ENCODE peak calls at places on chromosomes 11 and 22, in six cellular contexts. One of them, this sample, is unnamed.

GRCh38 chr11:19777342-19778102 is 64.9 kb downstream of the NAV2 start:
- DNase-seq in B cell: peak
- DNase-seq in kidney: no peak
- DNase-seq in activated B cell treated with CpG ODN at 0.5 μM for 24 hours: peak
- DNase-seq in body of pancreas: peak
- DNase-seq in CD8-positive, alpha-beta T cell: no peak
- DNase-seq in this sample: no peak

GRCh38 chr11:28566643-28567042 is 458.5 kb downstream of the METTL15 start:
- DNase-seq in B cell: no peak
- DNase-seq in kidney: peak
- DNase-seq in activated B cell treated with CpG ODN at 0.5 μM for 24 hours: no peak
- DNase-seq in body of pancreas: peak
- DNase-seq in CD8-positive, alpha-beta T cell: no peak
- DNase-seq in this sample: peak

GRCh38 chr11:64203421-64204079 is 3.0 kb upstream of the FERMT3 start:
- DNase-seq in B cell: no peak
- DNase-seq in kidney: no peak
- DNase-seq in activated B cell treated with CpG ODN at 0.5 μM for 24 hours: no peak
- DNase-seq in body of pancreas: no peak
- DNase-seq in CD8-positive, alpha-beta T cell: no peak
- DNase-seq in this sample: no peak

GRCh38 chr11:116916052-116916451 is 78.6 kb upstream of the APOA1 start:
- DNase-seq in B cell: no peak
- DNase-seq in kidney: no peak
- DNase-seq in activated B cell treated with CpG ODN at 0.5 μM for 24 hours: no peak
- DNase-seq in body of pancreas: no peak
- DNase-seq in CD8-positive, alpha-beta T cell: no peak
- DNase-seq in this sample: no peak

GRCh38 chr11:81869337-81870065 is 864.2 kb downstream of the FAM181B start:
- DNase-seq in B cell: peak
- DNase-seq in kidney: no peak
- DNase-seq in activated B cell treated with CpG ODN at 0.5 μM for 24 hours: peak
- DNase-seq in body of pancreas: no peak
- DNase-seq in CD8-positive, alpha-beta T cell: peak
- DNase-seq in this sample: no peak

GRCh38 chr11:64219755-64220154 is 6.2 kb downstream of the TRPT1 start:
- DNase-seq in B cell: no peak
- DNase-seq in kidney: no peak
- DNase-seq in activated B cell treated with CpG ODN at 0.5 μM for 24 hours: no peak
- DNase-seq in body of pancreas: no peak
- DNase-seq in CD8-positive, alpha-beta T cell: no peak
- DNase-seq in this sample: no peak

GRCh38 chr11:565921-566509 is 5.2 kb downstream of the RASSF7 start:
- DNase-seq in B cell: no peak
- DNase-seq in kidney: peak
- DNase-seq in activated B cell treated with CpG ODN at 0.5 μM for 24 hours: no peak
- DNase-seq in body of pancreas: no peak
- DNase-seq in CD8-positive, alpha-beta T cell: no peak
- DNase-seq in this sample: no peak

GRCh38 chr22:24225044-24225601 is 19.8 kb downstream of the GGT5 start:
- DNase-seq in B cell: no peak
- DNase-seq in kidney: peak
- DNase-seq in activated B cell treated with CpG ODN at 0.5 μM for 24 hours: no peak
- DNase-seq in body of pancreas: no peak
- DNase-seq in CD8-positive, alpha-beta T cell: no peak
- DNase-seq in this sample: no peak

GRCh38 chr11:64866173-64866491 is 12.3 kb downstream of the EHD1 start:
- DNase-seq in B cell: no peak
- DNase-seq in kidney: no peak
- DNase-seq in activated B cell treated with CpG ODN at 0.5 μM for 24 hours: no peak
- DNase-seq in body of pancreas: no peak
- DNase-seq in CD8-positive, alpha-beta T cell: no peak
- DNase-seq in this sample: no peak

GRCh38 chr11:47162426-47162825 is 14.3 kb downstream of the ARFGAP2 start:
- DNase-seq in B cell: no peak
- DNase-seq in kidney: no peak
- DNase-seq in activated B cell treated with CpG ODN at 0.5 μM for 24 hours: no peak
- DNase-seq in body of pancreas: no peak
- DNase-seq in CD8-positive, alpha-beta T cell: no peak
- DNase-seq in this sample: no peak

GRCh38 chr11:81222491-81222890 is 1511.2 kb downstream of the FAM181B start:
- DNase-seq in B cell: no peak
- DNase-seq in kidney: no peak
- DNase-seq in activated B cell treated with CpG ODN at 0.5 μM for 24 hours: no peak
- DNase-seq in body of pancreas: no peak
- DNase-seq in CD8-positive, alpha-beta T cell: no peak
- DNase-seq in this sample: no peak

GRCh38 chr11:106457727-106458126 is 380.3 kb downstream of the AASDHPPT start:
- DNase-seq in B cell: no peak
- DNase-seq in kidney: no peak
- DNase-seq in activated B cell treated with CpG ODN at 0.5 μM for 24 hours: no peak
- DNase-seq in body of pancreas: no peak
- DNase-seq in CD8-positive, alpha-beta T cell: no peak
- DNase-seq in this sample: no peak

GRCh38 chr11:57480409-57481137 is 20.2 kb downstream of the RTN4RL2 start:
- DNase-seq in B cell: peak
- DNase-seq in kidney: peak
- DNase-seq in activated B cell treated with CpG ODN at 0.5 μM for 24 hours: peak
- DNase-seq in body of pancreas: peak
- DNase-seq in CD8-positive, alpha-beta T cell: peak
- DNase-seq in this sample: no peak

GRCh38 chr11:18013790-18014507 is 1.1 kb upstream of the SERGEF start:
- DNase-seq in B cell: peak
- DNase-seq in kidney: peak
- DNase-seq in activated B cell treated with CpG ODN at 0.5 μM for 24 hours: no peak
- DNase-seq in body of pancreas: peak
- DNase-seq in CD8-positive, alpha-beta T cell: peak
- DNase-seq in this sample: no peak

GRCh38 chr11:29293825-29294224 is 723.0 kb downstream of the KCNA4 start:
- DNase-seq in B cell: no peak
- DNase-seq in kidney: no peak
- DNase-seq in activated B cell treated with CpG ODN at 0.5 μM for 24 hours: no peak
- DNase-seq in body of pancreas: no peak
- DNase-seq in CD8-positive, alpha-beta T cell: no peak
- DNase-seq in this sample: no peak

GRCh38 chr22:48737461-48738203 is 1090.0 kb downstream of the BRD1 start:
- DNase-seq in B cell: no peak
- DNase-seq in kidney: peak
- DNase-seq in activated B cell treated with CpG ODN at 0.5 μM for 24 hours: no peak
- DNase-seq in body of pancreas: no peak
- DNase-seq in CD8-positive, alpha-beta T cell: no peak
- DNase-seq in this sample: no peak

GRCh38 chr11:62646825-62647608 is 604 bp upstream of the GANAB start:
- DNase-seq in B cell: no peak
- DNase-seq in kidney: peak
- DNase-seq in activated B cell treated with CpG ODN at 0.5 μM for 24 hours: no peak
- DNase-seq in body of pancreas: peak
- DNase-seq in CD8-positive, alpha-beta T cell: no peak
- DNase-seq in this sample: no peak

GRCh38 chr11:45334410-45334809 is 48.3 kb upstream of the SYT13 start:
- DNase-seq in B cell: no peak
- DNase-seq in kidney: no peak
- DNase-seq in activated B cell treated with CpG ODN at 0.5 μM for 24 hours: no peak
- DNase-seq in body of pancreas: no peak
- DNase-seq in CD8-positive, alpha-beta T cell: no peak
- DNase-seq in this sample: peak

GRCh38 chr22:48715511-48715910 is 1112.2 kb downstream of the BRD1 start:
- DNase-seq in B cell: no peak
- DNase-seq in kidney: peak
- DNase-seq in activated B cell treated with CpG ODN at 0.5 μM for 24 hours: no peak
- DNase-seq in body of pancreas: no peak
- DNase-seq in CD8-positive, alpha-beta T cell: no peak
- DNase-seq in this sample: no peak

DNA sequence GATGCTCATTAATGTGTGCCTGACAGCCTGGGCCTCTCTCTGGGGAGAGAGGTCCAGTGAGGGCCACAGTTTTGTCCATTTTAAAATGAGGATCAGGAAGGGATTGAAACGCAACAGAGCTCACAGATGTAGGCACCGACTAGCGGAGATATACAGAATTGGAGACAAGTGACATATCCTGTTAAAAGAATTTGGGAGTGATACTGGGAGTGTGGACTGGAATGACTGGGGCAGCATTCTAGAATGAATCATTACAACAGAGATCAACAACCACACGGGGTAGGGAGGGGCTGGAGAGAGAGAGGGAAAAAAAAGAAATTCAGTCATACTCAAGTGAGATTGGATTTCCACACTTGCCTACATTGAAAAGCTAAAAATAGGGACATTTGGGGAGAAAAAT is 2.5 kb upstream of the NCAM1 start:
- DNase-seq in B cell: no peak
- DNase-seq in kidney: no peak
- DNase-seq in activated B cell treated with CpG ODN at 0.5 μM for 24 hours: no peak
- DNase-seq in body of pancreas: no peak
- DNase-seq in CD8-positive, alpha-beta T cell: no peak
- DNase-seq in this sample: no peak
- TF ChIP-seq CTCF in B cell: no peak
- TF ChIP-seq CTCF in kidney: no peak
- TF ChIP-seq CTCF in activated B cell treated with CpG ODN at 0.5 μM for 24 hours: no peak
- TF ChIP-seq CTCF in body of pancreas: no peak
- TF ChIP-seq CTCF in CD8-positive, alpha-beta T cell: no peak
- TF ChIP-seq CTCF in this sample: peak

GRCh38 chr22:50264104-50264745 is 2.7 kb upstream of the MAPK12 start:
- DNase-seq in B cell: no peak
- DNase-seq in kidney: no peak
- DNase-seq in activated B cell treated with CpG ODN at 0.5 μM for 24 hours: no peak
- DNase-seq in body of pancreas: no peak
- DNase-seq in CD8-positive, alpha-beta T cell: no peak
- DNase-seq in this sample: no peak
- TF ChIP-seq CTCF in B cell: no peak
- TF ChIP-seq CTCF in kidney: no peak
- TF ChIP-seq CTCF in activated B cell treated with CpG ODN at 0.5 μM for 24 hours: no peak
- TF ChIP-seq CTCF in body of pancreas: no peak
- TF ChIP-seq CTCF in CD8-positive, alpha-beta T cell: no peak
- TF ChIP-seq CTCF in this sample: no peak

GRCh38 chr11:77155556-77156130 is 27.6 kb downstream of the MYO7A start:
- DNase-seq in B cell: no peak
- DNase-seq in kidney: peak
- DNase-seq in activated B cell treated with CpG ODN at 0.5 μM for 24 hours: no peak
- DNase-seq in body of pancreas: no peak
- DNase-seq in CD8-positive, alpha-beta T cell: no peak
- DNase-seq in this sample: no peak

GRCh38 chr11:77153276-77154185 is 25.5 kb downstream of the MYO7A start:
- DNase-seq in B cell: no peak
- DNase-seq in kidney: peak
- DNase-seq in activated B cell treated with CpG ODN at 0.5 μM for 24 hours: no peak
- DNase-seq in body of pancreas: no peak
- DNase-seq in CD8-positive, alpha-beta T cell: no peak
- DNase-seq in this sample: no peak

GRCh38 chr11:77152846-77153245 is 24.8 kb downstream of the MYO7A start:
- DNase-seq in B cell: no peak
- DNase-seq in kidney: peak
- DNase-seq in activated B cell treated with CpG ODN at 0.5 μM for 24 hours: no peak
- DNase-seq in body of pancreas: no peak
- DNase-seq in CD8-positive, alpha-beta T cell: no peak
- DNase-seq in this sample: no peak

GRCh38 chr11:77155082-77155475 is 27.0 kb downstream of the MYO7A start:
- DNase-seq in B cell: no peak
- DNase-seq in kidney: peak
- DNase-seq in activated B cell treated with CpG ODN at 0.5 μM for 24 hours: no peak
- DNase-seq in body of pancreas: no peak
- DNase-seq in CD8-positive, alpha-beta T cell: no peak
- DNase-seq in this sample: no peak

GRCh38 chr11:77154381-77155081 is 26.5 kb downstream of the MYO7A start:
- DNase-seq in B cell: no peak
- DNase-seq in kidney: peak
- DNase-seq in activated B cell treated with CpG ODN at 0.5 μM for 24 hours: no peak
- DNase-seq in body of pancreas: no peak
- DNase-seq in CD8-positive, alpha-beta T cell: no peak
- DNase-seq in this sample: no peak
- TF ChIP-seq CTCF in B cell: no peak
- TF ChIP-seq CTCF in kidney: no peak
- TF ChIP-seq CTCF in activated B cell treated with CpG ODN at 0.5 μM for 24 hours: no peak
- TF ChIP-seq CTCF in body of pancreas: no peak
- TF ChIP-seq CTCF in CD8-positive, alpha-beta T cell: no peak
- TF ChIP-seq CTCF in this sample: no peak

GRCh38 chr11:130241697-130242096 is 73.0 kb downstream of the ZBTB44 start:
- DNase-seq in B cell: no peak
- DNase-seq in kidney: no peak
- DNase-seq in activated B cell treated with CpG ODN at 0.5 μM for 24 hours: no peak
- DNase-seq in body of pancreas: no peak
- DNase-seq in CD8-positive, alpha-beta T cell: no peak
- DNase-seq in this sample: no peak
- TF ChIP-seq CTCF in B cell: no peak
- TF ChIP-seq CTCF in kidney: no peak
- TF ChIP-seq CTCF in activated B cell treated with CpG ODN at 0.5 μM for 24 hours: no peak
- TF ChIP-seq CTCF in body of pancreas: no peak
- TF ChIP-seq CTCF in CD8-positive, alpha-beta T cell: no peak
- TF ChIP-seq CTCF in this sample: no peak

GRCh38 chr22:28759861-28760560 is 12.5 kb upstream of the CCDC117 start:
- DNase-seq in B cell: no peak
- DNase-seq in kidney: no peak
- DNase-seq in activated B cell treated with CpG ODN at 0.5 μM for 24 hours: no peak
- DNase-seq in body of pancreas: no peak
- DNase-seq in CD8-positive, alpha-beta T cell: no peak
- DNase-seq in this sample: no peak

GRCh38 chr22:28766628-28767027 is 5.9 kb upstream of the CCDC117 start:
- DNase-seq in B cell: no peak
- DNase-seq in kidney: no peak
- DNase-seq in activated B cell treated with CpG ODN at 0.5 μM for 24 hours: no peak
- DNase-seq in body of pancreas: no peak
- DNase-seq in CD8-positive, alpha-beta T cell: no peak
- DNase-seq in this sample: no peak

DNA sequence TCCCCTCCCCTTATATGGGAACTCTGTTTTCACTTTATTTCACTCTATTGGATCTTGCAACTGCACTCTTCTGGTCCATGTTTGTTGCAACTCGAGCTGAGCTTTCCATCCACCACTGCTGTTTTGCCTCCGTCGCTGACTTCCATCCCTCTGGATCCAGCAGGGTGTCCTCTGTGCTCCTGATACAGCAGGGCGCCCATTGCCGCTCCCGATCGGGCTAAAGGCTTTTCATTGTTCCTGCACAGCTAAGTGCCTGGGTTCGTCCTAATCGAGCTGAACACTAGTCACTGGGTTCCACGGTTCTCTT is 11.1 kb upstream of the CCDC117 start:
- DNase-seq in B cell: no peak
- DNase-seq in kidney: no peak
- DNase-seq in activated B cell treated with CpG ODN at 0.5 μM for 24 hours: no peak
- DNase-seq in body of pancreas: no peak
- DNase-seq in CD8-positive, alpha-beta T cell: no peak
- DNase-seq in this sample: no peak
- TF ChIP-seq CTCF in B cell: no peak
- TF ChIP-seq CTCF in kidney: no peak
- TF ChIP-seq CTCF in activated B cell treated with CpG ODN at 0.5 μM for 24 hours: no peak
- TF ChIP-seq CTCF in body of pancreas: no peak
- TF ChIP-seq CTCF in CD8-positive, alpha-beta T cell: no peak
- TF ChIP-seq CTCF in this sample: no peak

GRCh38 chr11:123461164-123461563 is 31.1 kb downstream of the GRAMD1B start:
- DNase-seq in B cell: no peak
- DNase-seq in kidney: no peak
- DNase-seq in activated B cell treated with CpG ODN at 0.5 μM for 24 hours: no peak
- DNase-seq in body of pancreas: no peak
- DNase-seq in CD8-positive, alpha-beta T cell: no peak
- DNase-seq in this sample: no peak
- TF ChIP-seq CTCF in B cell: no peak
- TF ChIP-seq CTCF in kidney: no peak
- TF ChIP-seq CTCF in activated B cell treated with CpG ODN at 0.5 μM for 24 hours: no peak
- TF ChIP-seq CTCF in body of pancreas: no peak
- TF ChIP-seq CTCF in CD8-positive, alpha-beta T cell: no peak
- TF ChIP-seq CTCF in this sample: no peak

GRCh38 chr11:118401151-118401879 is at the start of gene ATP5MG:
- DNase-seq in B cell: peak
- DNase-seq in kidney: peak
- DNase-seq in activated B cell treated with CpG ODN at 0.5 μM for 24 hours: peak
- DNase-seq in body of pancreas: peak
- DNase-seq in CD8-positive, alpha-beta T cell: peak
- DNase-seq in this sample: peak
- TF ChIP-seq CTCF in B cell: peak
- TF ChIP-seq CTCF in kidney: peak
- TF ChIP-seq CTCF in activated B cell treated with CpG ODN at 0.5 μM for 24 hours: no peak
- TF ChIP-seq CTCF in body of pancreas: no peak
- TF ChIP-seq CTCF in CD8-positive, alpha-beta T cell: no peak
- TF ChIP-seq CTCF in this sample: peak

This sample was measured in osteocyte.